ENCODE peak calls at places on chromosomes 5 and 9, in six cellular contexts. One of them, this sample, is unnamed.

GRCh38 chr5:19734706-19735240 is 253.2 kb downstream of the CDH18 start:
- DNase-seq in neural progenitor cell: no peak
- DNase-seq in uterus: no peak
- DNase-seq in A549: no peak
- DNase-seq in GM23338: no peak
- DNase-seq in GM12878: no peak
- DNase-seq in this sample: no peak

GRCh38 chr5:10320793-10321192 is 13.1 kb upstream of the CMBL start:
- DNase-seq in neural progenitor cell: no peak
- DNase-seq in uterus: no peak
- DNase-seq in A549: no peak
- DNase-seq in GM23338: no peak
- DNase-seq in GM12878: no peak
- DNase-seq in this sample: peak; percentile 3

GRCh38 chr9:135504262-135505229 is 4.1 kb downstream of the MRPS2 start:
- DNase-seq in neural progenitor cell: peak; percentile 77
- DNase-seq in uterus: peak; percentile 37
- DNase-seq in A549: peak; percentile 72
- DNase-seq in GM23338: peak; percentile 82
- DNase-seq in GM12878: no peak
- DNase-seq in this sample: no peak

GRCh38 chr5:78591227-78591626 is 57.3 kb downstream of the LHFPL2 start:
- DNase-seq in neural progenitor cell: no peak
- DNase-seq in uterus: no peak
- DNase-seq in A549: peak; percentile 84
- DNase-seq in GM23338: no peak
- DNase-seq in GM12878: no peak
- DNase-seq in this sample: no peak

GRCh38 chr9:105127863-105128220 is 116.6 kb upstream of the SLC44A1 start:
- DNase-seq in neural progenitor cell: no peak
- DNase-seq in uterus: no peak
- DNase-seq in A549: no peak
- DNase-seq in GM23338: no peak
- DNase-seq in GM12878: peak; percentile 72
- DNase-seq in this sample: no peak

GRCh38 chr5:127925916-127926315 is 157.7 kb upstream of the SLC12A2 start:
- DNase-seq in neural progenitor cell: no peak
- DNase-seq in uterus: no peak
- DNase-seq in A549: no peak
- DNase-seq in GM23338: no peak
- DNase-seq in GM12878: no peak
- DNase-seq in this sample: peak; percentile 63

GRCh38 chr9:18606281-18606680 is 132.3 kb downstream of the ADAMTSL1 start:
- DNase-seq in neural progenitor cell: no peak
- DNase-seq in uterus: no peak
- DNase-seq in A549: no peak
- DNase-seq in GM23338: no peak
- DNase-seq in GM12878: no peak
- DNase-seq in this sample: no peak

GRCh38 chr5:6225121-6225607 is 153.2 kb downstream of the MED10 start:
- DNase-seq in neural progenitor cell: no peak
- DNase-seq in uterus: no peak
- DNase-seq in A549: no peak
- DNase-seq in GM23338: no peak
- DNase-seq in GM12878: no peak
- DNase-seq in this sample: no peak

GRCh38 chr9:68740561-68740960 is 35.5 kb downstream of the PIP5K1B start:
- DNase-seq in neural progenitor cell: no peak
- DNase-seq in uterus: no peak
- DNase-seq in A549: peak; percentile 2
- DNase-seq in GM23338: no peak
- DNase-seq in GM12878: no peak
- DNase-seq in this sample: no peak

GRCh38 chr5:176780071-176780850 is 30.1 kb upstream of the UNC5A start:
- DNase-seq in neural progenitor cell: no peak
- DNase-seq in uterus: no peak
- DNase-seq in A549: no peak
- DNase-seq in GM23338: no peak
- DNase-seq in GM12878: no peak
- DNase-seq in this sample: peak; percentile 31

GRCh38 chr9:135926402-135927194 is 19.3 kb upstream of the CAMSAP1 start:
- DNase-seq in neural progenitor cell: no peak
- DNase-seq in uterus: no peak
- DNase-seq in A549: peak; percentile 80
- DNase-seq in GM23338: no peak
- DNase-seq in GM12878: no peak
- DNase-seq in this sample: peak; percentile 71

GRCh38 chr9:99948896-99949295 is 42.4 kb downstream of the STX17 start:
- DNase-seq in neural progenitor cell: no peak
- DNase-seq in uterus: no peak
- DNase-seq in A549: no peak
- DNase-seq in GM23338: no peak
- DNase-seq in GM12878: no peak
- DNase-seq in this sample: no peak

GRCh38 chr5:94217216-94217615 is 401.2 kb downstream of the KIAA0825 start:
- DNase-seq in neural progenitor cell: no peak
- DNase-seq in uterus: no peak
- DNase-seq in A549: no peak
- DNase-seq in GM23338: no peak
- DNase-seq in GM12878: no peak
- DNase-seq in this sample: no peak

GRCh38 chr5:97550164-97550563 is 367.1 kb upstream of the RIOK2 start:
- DNase-seq in neural progenitor cell: peak; percentile 34
- DNase-seq in uterus: no peak
- DNase-seq in A549: no peak
- DNase-seq in GM23338: peak; percentile 46
- DNase-seq in GM12878: no peak
- DNase-seq in this sample: no peak

GRCh38 chr9:7246917-7247538 is 489.3 kb downstream of the KDM4C start:
- DNase-seq in neural progenitor cell: no peak
- DNase-seq in uterus: no peak
- DNase-seq in A549: no peak
- DNase-seq in GM23338: no peak
- DNase-seq in GM12878: no peak
- DNase-seq in this sample: no peak

GRCh38 chr9:124132671-124133147 is 121.1 kb downstream of the LHX2 start:
- DNase-seq in neural progenitor cell: no peak
- DNase-seq in uterus: no peak
- DNase-seq in A549: no peak
- DNase-seq in GM23338: no peak
- DNase-seq in GM12878: no peak
- DNase-seq in this sample: no peak

GRCh38 chr9:81536242-81537025 is 152.9 kb downstream of the TLE1 start:
- DNase-seq in neural progenitor cell: peak; percentile 71
- DNase-seq in uterus: no peak
- DNase-seq in A549: no peak
- DNase-seq in GM23338: no peak
- DNase-seq in GM12878: no peak
- DNase-seq in this sample: no peak

GRCh38 chr9:91241909-91242308 is 119.8 kb downstream of the AUH start:
- DNase-seq in neural progenitor cell: no peak
- DNase-seq in uterus: no peak
- DNase-seq in A549: no peak
- DNase-seq in GM23338: no peak
- DNase-seq in GM12878: no peak
- DNase-seq in this sample: no peak

GRCh38 chr9:107612136-107612535 is 122.6 kb upstream of the KLF4 start:
- DNase-seq in neural progenitor cell: no peak
- DNase-seq in uterus: peak; percentile 78
- DNase-seq in A549: no peak
- DNase-seq in GM23338: no peak
- DNase-seq in GM12878: no peak
- DNase-seq in this sample: no peak

GRCh38 chr5:116799401-116799800 is 224.8 kb upstream of the SEMA6A start:
- DNase-seq in neural progenitor cell: no peak
- DNase-seq in uterus: no peak
- DNase-seq in A549: no peak
- DNase-seq in GM23338: no peak
- DNase-seq in GM12878: no peak
- DNase-seq in this sample: no peak

GRCh38 chr5:59665086-59665831 is 228.3 kb downstream of the PDE4D start:
- DNase-seq in neural progenitor cell: no peak
- DNase-seq in uterus: no peak
- DNase-seq in A549: no peak
- DNase-seq in GM23338: no peak
- DNase-seq in GM12878: no peak
- DNase-seq in this sample: no peak

GRCh38 chr9:91220491-91221135 is 141.1 kb downstream of the AUH start:
- DNase-seq in neural progenitor cell: no peak
- DNase-seq in uterus: no peak
- DNase-seq in A549: no peak
- DNase-seq in GM23338: no peak
- DNase-seq in GM12878: no peak
- DNase-seq in this sample: no peak

GRCh38 chr9:123468541-123468940 is 112.5 kb downstream of the CRB2 start:
- DNase-seq in neural progenitor cell: no peak
- DNase-seq in uterus: no peak
- DNase-seq in A549: no peak
- DNase-seq in GM23338: no peak
- DNase-seq in GM12878: no peak
- DNase-seq in this sample: no peak

GRCh38 chr5:174935854-174936474 is 211.6 kb downstream of the MSX2 start:
- DNase-seq in neural progenitor cell: peak; percentile 78
- DNase-seq in uterus: peak; percentile 36
- DNase-seq in A549: peak; percentile 57
- DNase-seq in GM23338: peak; percentile 86
- DNase-seq in GM12878: no peak
- DNase-seq in this sample: peak; percentile 68

GRCh38 chr5:33105521-33105941 is 335.2 kb upstream of the TARS1 start:
- DNase-seq in neural progenitor cell: no peak
- DNase-seq in uterus: no peak
- DNase-seq in A549: no peak
- DNase-seq in GM23338: no peak
- DNase-seq in GM12878: no peak
- DNase-seq in this sample: no peak

GRCh38 chr9:70076678-70077077 is 33.0 kb downstream of the MAMDC2 start:
- DNase-seq in neural progenitor cell: no peak
- DNase-seq in uterus: no peak
- DNase-seq in A549: no peak
- DNase-seq in GM23338: no peak
- DNase-seq in GM12878: no peak
- DNase-seq in this sample: no peak

GRCh38 chr9:86902606-86903460 is 44.5 kb downstream of the GAS1 start:
- DNase-seq in neural progenitor cell: peak; percentile 65
- DNase-seq in uterus: peak; percentile 41
- DNase-seq in A549: no peak
- DNase-seq in GM23338: peak; percentile 75
- DNase-seq in GM12878: no peak
- DNase-seq in this sample: no peak

GRCh38 chr9:104093162-104093561 is 947 bp upstream of the SMC2 start:
- DNase-seq in neural progenitor cell: peak; percentile 10
- DNase-seq in uterus: no peak
- DNase-seq in A549: no peak
- DNase-seq in GM23338: peak; percentile 0
- DNase-seq in GM12878: no peak
- DNase-seq in this sample: no peak

GRCh38 chr9:16152276-16153065 is 599.6 kb downstream of the CCDC171 start:
- DNase-seq in neural progenitor cell: peak; percentile 20
- DNase-seq in uterus: no peak
- DNase-seq in A549: no peak
- DNase-seq in GM23338: no peak
- DNase-seq in GM12878: no peak
- DNase-seq in this sample: no peak

GRCh38 chr5:170631471-170632195 is 127.8 kb downstream of the KCNIP1 start:
- DNase-seq in neural progenitor cell: peak; percentile 79
- DNase-seq in uterus: no peak
- DNase-seq in A549: peak; percentile 68
- DNase-seq in GM23338: peak; percentile 72
- DNase-seq in GM12878: no peak
- DNase-seq in this sample: no peak

GRCh38 chr5:27477550-27477949 is 439.2 kb upstream of the CDH9 start:
- DNase-seq in neural progenitor cell: no peak
- DNase-seq in uterus: no peak
- DNase-seq in A549: no peak
- DNase-seq in GM23338: no peak
- DNase-seq in GM12878: no peak
- DNase-seq in this sample: no peak

GRCh38 chr9:137724114-137724445 is 105.3 kb downstream of the EHMT1 start:
- DNase-seq in neural progenitor cell: peak; percentile 59
- DNase-seq in uterus: no peak
- DNase-seq in A549: no peak
- DNase-seq in GM23338: peak; percentile 57
- DNase-seq in GM12878: no peak
- DNase-seq in this sample: no peak

GRCh38 chr5:57174128-57174849 is 430 bp downstream of the GPBP1 start:
- DNase-seq in neural progenitor cell: no peak
- DNase-seq in uterus: no peak
- DNase-seq in A549: peak; percentile 36
- DNase-seq in GM23338: peak; percentile 62
- DNase-seq in GM12878: no peak
- DNase-seq in this sample: peak; percentile 54

GRCh38 chr5:149543361-149544198 is 7.7 kb downstream of the CSNK1A1 start:
- DNase-seq in neural progenitor cell: peak; percentile 52
- DNase-seq in uterus: no peak
- DNase-seq in A549: no peak
- DNase-seq in GM23338: no peak
- DNase-seq in GM12878: no peak
- DNase-seq in this sample: no peak
- H3K4me1 ChIP-seq in neural progenitor cell: peaks cover 35% of the 10 kb centered on the region
- H3K4me1 ChIP-seq in uterus: peaks cover 8% of the 10 kb centered on the region
- H3K4me1 ChIP-seq in A549: peaks cover 41% of the 10 kb centered on the region
- H3K4me1 ChIP-seq in GM23338: peaks cover 37% of the 10 kb centered on the region
- H3K4me1 ChIP-seq in GM12878: no peaks in the 10 kb centered on the region
- H3K4me1 ChIP-seq in this sample: peaks cover 27% of the 10 kb centered on the region

GRCh38 chr5:35436441-35437057 is 181.1 kb upstream of the SPEF2 start:
- DNase-seq in neural progenitor cell: peak; percentile 57
- DNase-seq in uterus: no peak
- DNase-seq in A549: peak; percentile 36
- DNase-seq in GM23338: peak; percentile 52
- DNase-seq in GM12878: no peak
- DNase-seq in this sample: no peak
- TF ChIP-seq CTCF in neural progenitor cell: peak; percentile 72
- TF ChIP-seq CTCF in uterus: peak; percentile 21
- TF ChIP-seq CTCF in A549: peak; percentile 34
- TF ChIP-seq CTCF in GM23338: peak; percentile 49
- TF ChIP-seq CTCF in GM12878: peak; percentile 42
- TF ChIP-seq CTCF in this sample: peak; percentile 30

DNA sequence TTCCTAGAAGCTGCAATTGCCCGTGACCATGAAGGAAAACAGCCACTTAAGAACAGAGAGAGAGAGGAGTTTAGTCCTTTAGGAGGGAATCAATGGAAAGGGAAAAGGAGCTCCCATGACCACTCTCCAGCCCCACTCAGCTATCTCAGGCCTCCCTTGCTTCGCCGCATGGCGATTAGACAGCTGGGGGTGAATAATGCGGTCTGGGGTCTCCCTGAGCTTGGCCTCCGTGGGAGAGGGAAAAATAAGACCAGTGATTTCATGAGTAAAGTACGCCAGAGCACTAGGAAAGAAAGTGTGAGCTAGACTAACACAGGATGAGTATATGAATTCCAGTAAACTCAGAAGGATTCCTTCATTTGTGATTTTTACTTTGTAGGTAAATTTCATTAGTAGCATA is 180.3 kb downstream of the TRIO start:
- DNase-seq in neural progenitor cell: no peak
- DNase-seq in uterus: no peak
- DNase-seq in A549: no peak
- DNase-seq in GM23338: no peak
- DNase-seq in GM12878: no peak
- DNase-seq in this sample: no peak
- H3K4me3 ChIP-seq in neural progenitor cell: no peak overlapping the region
- H3K4me3 ChIP-seq in uterus: no peak overlapping the region
- H3K4me3 ChIP-seq in A549: no peak overlapping the region
- H3K4me3 ChIP-seq in GM23338: no peak overlapping the region
- H3K4me3 ChIP-seq in GM12878: no peak overlapping the region
- H3K4me3 ChIP-seq in this sample: no peak overlapping the region

GRCh38 chr9:110208031-110208430 is at the start of gene C9orf152:
- DNase-seq in neural progenitor cell: no peak
- DNase-seq in uterus: no peak
- DNase-seq in A549: no peak
- DNase-seq in GM23338: no peak
- DNase-seq in GM12878: no peak
- DNase-seq in this sample: peak; percentile 74
- H3K4me1 ChIP-seq in neural progenitor cell: no peaks in the 10 kb centered on the region
- H3K4me1 ChIP-seq in uterus: no peaks in the 10 kb centered on the region
- H3K4me1 ChIP-seq in A549: peaks cover 10% of the 10 kb centered on the region
- H3K4me1 ChIP-seq in GM23338: no peaks in the 10 kb centered on the region
- H3K4me1 ChIP-seq in GM12878: no peaks in the 10 kb centered on the region
- H3K4me1 ChIP-seq in this sample: no peaks in the 10 kb centered on the region

This sample was measured in breast epithelium.